ENCODE peak calls at places on chromosome 1, in six cellular contexts. One of them, this sample, is unnamed.

GRCh38 chr1:5637171-5637570 is 355.1 kb downstream of the NPHP4 start:
- DNase-seq in amniotic stem cell: no peak
- DNase-seq in renal cortical epithelial cell: no peak
- DNase-seq in brain microvascular endothelial cell: no peak
- DNase-seq in effector CD4-positive, alpha-beta T cell: no peak
- DNase-seq in lower lobe of right lung: no peak
- DNase-seq in this sample: no peak

GRCh38 chr1:59292557-59292956 is 4.3 kb upstream of the FGGY start:
- DNase-seq in effector CD4-positive, alpha-beta T cell: no peak
- DNase-seq in renal cortical epithelial cell: peak; percentile 62
- DNase-seq in lower lobe of right lung: no peak
- DNase-seq in brain microvascular endothelial cell: peak; percentile 63
- DNase-seq in amniotic stem cell: no peak
- DNase-seq in this sample: no peak

GRCh38 chr1:212561501-212561931 is 47.0 kb upstream of the ATF3 start:
- DNase-seq in renal cortical epithelial cell: peak; percentile 58
- DNase-seq in effector CD4-positive, alpha-beta T cell: no peak
- DNase-seq in lower lobe of right lung: no peak
- DNase-seq in amniotic stem cell: peak; percentile 66
- DNase-seq in brain microvascular endothelial cell: peak; percentile 80
- DNase-seq in this sample: peak; percentile 41

GRCh38 chr1:202319381-202320080 is 22.2 kb downstream of the UBE2T start:
- DNase-seq in brain microvascular endothelial cell: no peak
- DNase-seq in renal cortical epithelial cell: peak; percentile 7
- DNase-seq in amniotic stem cell: no peak
- DNase-seq in lower lobe of right lung: no peak
- DNase-seq in effector CD4-positive, alpha-beta T cell: no peak
- DNase-seq in this sample: no peak

GRCh38 chr1:180762796-180763195 is 131.0 kb downstream of the XPR1 start:
- DNase-seq in renal cortical epithelial cell: no peak
- DNase-seq in lower lobe of right lung: no peak
- DNase-seq in amniotic stem cell: no peak
- DNase-seq in effector CD4-positive, alpha-beta T cell: no peak
- DNase-seq in brain microvascular endothelial cell: no peak
- DNase-seq in this sample: no peak

GRCh38 chr1:45522324-45523104 is 830 bp upstream of the PRDX1 start:
- DNase-seq in lower lobe of right lung: no peak
- DNase-seq in renal cortical epithelial cell: peak; percentile 90
- DNase-seq in amniotic stem cell: no peak
- DNase-seq in effector CD4-positive, alpha-beta T cell: no peak
- DNase-seq in brain microvascular endothelial cell: peak; percentile 40
- DNase-seq in this sample: peak; percentile 24

GRCh38 chr1:242243472-242243871 is 244.6 kb upstream of the MAP1LC3C start:
- DNase-seq in brain microvascular endothelial cell: no peak
- DNase-seq in effector CD4-positive, alpha-beta T cell: no peak
- DNase-seq in amniotic stem cell: no peak
- DNase-seq in renal cortical epithelial cell: no peak
- DNase-seq in lower lobe of right lung: no peak
- DNase-seq in this sample: no peak

GRCh38 chr1:190436615-190437014 is 41.0 kb downstream of the BRINP3 start:
- DNase-seq in lower lobe of right lung: no peak
- DNase-seq in amniotic stem cell: peak; percentile 10
- DNase-seq in renal cortical epithelial cell: peak; percentile 23
- DNase-seq in brain microvascular endothelial cell: peak; percentile 3
- DNase-seq in effector CD4-positive, alpha-beta T cell: no peak
- DNase-seq in this sample: peak; percentile 14

GRCh38 chr1:42392255-42392654 is 11.7 kb downstream of the RIMKLA start:
- DNase-seq in brain microvascular endothelial cell: no peak
- DNase-seq in renal cortical epithelial cell: no peak
- DNase-seq in amniotic stem cell: no peak
- DNase-seq in lower lobe of right lung: no peak
- DNase-seq in effector CD4-positive, alpha-beta T cell: no peak
- DNase-seq in this sample: no peak

GRCh38 chr1:85282424-85282823 is 6.0 kb upstream of the BCL10 start:
- DNase-seq in lower lobe of right lung: no peak
- DNase-seq in amniotic stem cell: no peak
- DNase-seq in effector CD4-positive, alpha-beta T cell: no peak
- DNase-seq in renal cortical epithelial cell: no peak
- DNase-seq in brain microvascular endothelial cell: no peak
- DNase-seq in this sample: no peak

GRCh38 chr1:208510192-208510952 is 266.2 kb upstream of the PLXNA2 start:
- DNase-seq in lower lobe of right lung: no peak
- DNase-seq in effector CD4-positive, alpha-beta T cell: no peak
- DNase-seq in renal cortical epithelial cell: peak; percentile 90
- DNase-seq in brain microvascular endothelial cell: peak; percentile 14
- DNase-seq in amniotic stem cell: peak; percentile 41
- DNase-seq in this sample: peak; percentile 71

GRCh38 chr1:230753191-230753585 is 6.0 kb downstream of the CAPN9 start:
- DNase-seq in renal cortical epithelial cell: no peak
- DNase-seq in lower lobe of right lung: no peak
- DNase-seq in amniotic stem cell: no peak
- DNase-seq in brain microvascular endothelial cell: no peak
- DNase-seq in effector CD4-positive, alpha-beta T cell: no peak
- DNase-seq in this sample: no peak

This sample was measured in HTR-8/SVneo.